ENCODE peak calls at places on chromosomes 3 and 15, in eight cellular contexts. Z, H, F, A, M, W, K and N are unnamed samples.

GRCh38 chr3:24494616-24495333 is at the start of gene THRB:
- DNase-seq in Z (peak; percentile 37), H (no peak), F (no peak), A (peak; percentile 58), M (no peak), W (peak; percentile 18), K (peak; percentile 24), N (peak; percentile 37)

GRCh38 chr3:35659808-35660207 is 20.5 kb downstream of the ARPP21 start:
- DNase-seq in Z (no peak), H (no peak), F (no peak), A (no peak), M (no peak), W (no peak), K (peak; percentile 65), N (no peak)

GRCh38 chr3:188262913-188263683 is 109.1 kb downstream of the LPP start:
- DNase-seq in Z (no peak), H (no peak), F (peak; percentile 70), A (peak; percentile 91), M (no peak), W (no peak), K (no peak), N (no peak)

GRCh38 chr3:23484386-23484785 is 281.3 kb downstream of the UBE2E2 start:
- DNase-seq in Z (no peak), H (no peak), F (no peak), A (no peak), M (no peak), W (no peak), K (no peak), N (no peak)

GRCh38 chr15:81224232-81224631 is 27.6 kb downstream of the IL16 start:
- DNase-seq in Z (no peak), H (no peak), F (no peak), A (no peak), M (no peak), W (no peak), K (no peak), N (no peak)

GRCh38 chr15:98142584-98142983 is 182.1 kb downstream of the ARRDC4 start:
- DNase-seq in Z (no peak), H (no peak), F (no peak), A (no peak), M (no peak), W (no peak), K (no peak), N (no peak)

GRCh38 chr15:101088788-101089578 is 162.9 kb downstream of the CHSY1 start:
- DNase-seq in Z (peak; percentile 86), H (no peak), F (no peak), A (peak; percentile 13), M (peak; percentile 95), W (peak; percentile 51), K (peak; percentile 69), N (peak; percentile 87)

GRCh38 chr3:242986-243706 is 46.6 kb downstream of the CHL1 start:
- DNase-seq in Z (no peak), H (no peak), F (no peak), A (peak; percentile 34), M (no peak), W (no peak), K (peak; percentile 40), N (no peak)

GRCh38 chr15:62697636-62698035 is 344.9 kb upstream of the TPM1 start:
- DNase-seq in Z (no peak), H (no peak), F (no peak), A (no peak), M (no peak), W (no peak), K (no peak), N (no peak)